ENCODE peak calls at places on chromosomes 6 and 20, in five cellular contexts. One of them, this sample, is unnamed.

GRCh38 chr6:169800116-169800667 is 48.8 kb downstream of the ERMARD start:
- DNase-seq in PC-3: no peak
- DNase-seq in AG04450: no peak
- DNase-seq in right cardiac atrium: no peak
- DNase-seq in right atrium auricular region: no peak
- DNase-seq in this sample: peak; percentile 68

GRCh38 chr20:34397096-34397495 is 34.0 kb downstream of the ITCH start:
- DNase-seq in PC-3: no peak
- DNase-seq in AG04450: no peak
- DNase-seq in right cardiac atrium: no peak
- DNase-seq in right atrium auricular region: no peak
- DNase-seq in this sample: no peak

GRCh38 chr6:148907573-148907972 is 160.7 kb downstream of the UST start:
- DNase-seq in AG04450: no peak
- DNase-seq in PC-3: no peak
- DNase-seq in right atrium auricular region: no peak
- DNase-seq in right cardiac atrium: no peak
- DNase-seq in this sample: no peak

GRCh38 chr20:37475258-37475657 is 45.8 kb upstream of the NNAT start:
- DNase-seq in right cardiac atrium: no peak
- DNase-seq in right atrium auricular region: no peak
- DNase-seq in AG04450: no peak
- DNase-seq in PC-3: no peak
- DNase-seq in this sample: no peak

GRCh38 chr6:17291778-17292177 is 10.6 kb downstream of the RBM24 start:
- DNase-seq in right cardiac atrium: no peak
- DNase-seq in PC-3: no peak
- DNase-seq in AG04450: no peak
- DNase-seq in right atrium auricular region: no peak
- DNase-seq in this sample: no peak

GRCh38 chr20:57772349-57772964 is 62.6 kb upstream of the PMEPA1 start:
- DNase-seq in PC-3: peak; percentile 99
- DNase-seq in right cardiac atrium: no peak
- DNase-seq in AG04450: peak; percentile 6
- DNase-seq in right atrium auricular region: no peak
- DNase-seq in this sample: peak; percentile 61

GRCh38 chr6:27873101-27874030 is 38.8 kb downstream of the OR2B2 start:
- DNase-seq in right cardiac atrium: peak; percentile 36
- DNase-seq in AG04450: no peak
- DNase-seq in right atrium auricular region: no peak
- DNase-seq in PC-3: no peak
- DNase-seq in this sample: no peak

GRCh38 chr6:32529697-32530429 is at the start of gene HLA-DRB5:
- DNase-seq in PC-3: no peak
- DNase-seq in right atrium auricular region: no peak
- DNase-seq in AG04450: no peak
- DNase-seq in right cardiac atrium: peak; percentile 19
- DNase-seq in this sample: no peak

GRCh38 chr20:19889011-19889953 is 127.9 kb upstream of the NAA20 start:
- DNase-seq in right atrium auricular region: peak; percentile 70
- DNase-seq in PC-3: peak; percentile 52
- DNase-seq in AG04450: peak; percentile 29
- DNase-seq in right cardiac atrium: peak; percentile 72
- DNase-seq in this sample: no peak

GRCh38 chr6:19757036-19757435 is 80.1 kb upstream of the ID4 start:
- DNase-seq in PC-3: peak; percentile 69
- DNase-seq in right atrium auricular region: no peak
- DNase-seq in AG04450: no peak
- DNase-seq in right cardiac atrium: no peak
- DNase-seq in this sample: no peak

GRCh38 chr6:44119704-44120262 is 7.5 kb downstream of the MRPL14 start:
- DNase-seq in AG04450: no peak
- DNase-seq in right atrium auricular region: no peak
- DNase-seq in right cardiac atrium: no peak
- DNase-seq in PC-3: peak; percentile 22
- DNase-seq in this sample: no peak

GRCh38 chr6:44113396-44113795 is 13.9 kb downstream of the MRPL14 start:
- DNase-seq in right cardiac atrium: no peak
- DNase-seq in AG04450: no peak
- DNase-seq in right atrium auricular region: no peak
- DNase-seq in PC-3: no peak
- DNase-seq in this sample: no peak

GRCh38 chr6:44117397-44118128 is 9.7 kb downstream of the MRPL14 start:
- DNase-seq in right cardiac atrium: no peak
- DNase-seq in PC-3: peak; percentile 82
- DNase-seq in AG04450: no peak
- DNase-seq in right atrium auricular region: no peak
- DNase-seq in this sample: no peak

GRCh38 chr6:44115866-44116265 is 11.4 kb downstream of the MRPL14 start:
- DNase-seq in PC-3: peak; percentile 89
- DNase-seq in AG04450: no peak
- DNase-seq in right atrium auricular region: no peak
- DNase-seq in right cardiac atrium: no peak
- DNase-seq in this sample: no peak

GRCh38 chr6:44116643-44117382 is 10.4 kb downstream of the MRPL14 start:
- DNase-seq in right cardiac atrium: no peak
- DNase-seq in AG04450: peak; percentile 62
- DNase-seq in right atrium auricular region: no peak
- DNase-seq in PC-3: peak; percentile 86
- DNase-seq in this sample: no peak
- H3K4me3 ChIP-seq in right cardiac atrium: no peak overlapping the region
- H3K4me3 ChIP-seq in AG04450: peak overlapping the region; percentile 14
- H3K4me3 ChIP-seq in right atrium auricular region: no peak overlapping the region
- H3K4me3 ChIP-seq in PC-3: peak overlapping the region; percentile 49
- H3K4me3 ChIP-seq in this sample: no peak overlapping the region

GRCh38 chr6:110139052-110139451 is 40.4 kb downstream of the WASF1 start:
- DNase-seq in right cardiac atrium: no peak
- DNase-seq in right atrium auricular region: no peak
- DNase-seq in PC-3: no peak
- DNase-seq in AG04450: no peak
- DNase-seq in this sample: no peak
- H3K4me3 ChIP-seq in right cardiac atrium: no peak overlapping the region
- H3K4me3 ChIP-seq in right atrium auricular region: no peak overlapping the region
- H3K4me3 ChIP-seq in PC-3: no peak overlapping the region
- H3K4me3 ChIP-seq in AG04450: no peak overlapping the region
- H3K4me3 ChIP-seq in this sample: no peak overlapping the region

GRCh38 chr20:58896820-58897219 is 44.3 kb downstream of the GNAS start:
- DNase-seq in PC-3: no peak
- DNase-seq in right cardiac atrium: no peak
- DNase-seq in AG04450: no peak
- DNase-seq in right atrium auricular region: no peak
- DNase-seq in this sample: no peak
- H3K4me3 ChIP-seq in PC-3: no peak overlapping the region
- H3K4me3 ChIP-seq in right cardiac atrium: no peak overlapping the region
- H3K4me3 ChIP-seq in AG04450: no peak overlapping the region
- H3K4me3 ChIP-seq in right atrium auricular region: no peak overlapping the region
- H3K4me3 ChIP-seq in this sample: no peak overlapping the region

GRCh38 chr6:28885149-28885738 is 38.5 kb downstream of the TRIM27 start:
- DNase-seq in AG04450: no peak
- DNase-seq in PC-3: no peak
- DNase-seq in right atrium auricular region: no peak
- DNase-seq in right cardiac atrium: no peak
- DNase-seq in this sample: no peak

GRCh38 chr6:28876702-28877101 is 47.1 kb downstream of the TRIM27 start:
- DNase-seq in right atrium auricular region: no peak
- DNase-seq in AG04450: no peak
- DNase-seq in PC-3: no peak
- DNase-seq in right cardiac atrium: no peak
- DNase-seq in this sample: no peak

GRCh38 chr6:28884423-28885148 is 39.2 kb downstream of the TRIM27 start:
- DNase-seq in right atrium auricular region: no peak
- DNase-seq in right cardiac atrium: no peak
- DNase-seq in PC-3: no peak
- DNase-seq in AG04450: no peak
- DNase-seq in this sample: no peak

GRCh38 chr6:28880894-28881780 is 42.6 kb downstream of the TRIM27 start:
- DNase-seq in PC-3: peak; percentile 88
- DNase-seq in right cardiac atrium: peak; percentile 71
- DNase-seq in AG04450: peak; percentile 54
- DNase-seq in right atrium auricular region: peak; percentile 87
- DNase-seq in this sample: no peak

GRCh38 chr6:28880519-28880893 is 43.3 kb downstream of the TRIM27 start:
- DNase-seq in AG04450: no peak
- DNase-seq in PC-3: no peak
- DNase-seq in right atrium auricular region: no peak
- DNase-seq in right cardiac atrium: no peak
- DNase-seq in this sample: no peak
- H3K4me3 ChIP-seq in AG04450: peak overlapping the region; percentile 77
- H3K4me3 ChIP-seq in PC-3: peak overlapping the region; percentile 81
- H3K4me3 ChIP-seq in right atrium auricular region: peak overlapping the region; percentile 61
- H3K4me3 ChIP-seq in right cardiac atrium: peak overlapping the region; percentile 98
- H3K4me3 ChIP-seq in this sample: peak overlapping the region; percentile 68

GRCh38 chr20:62553838-62554161 is 78.0 kb upstream of the GATA5 start:
- DNase-seq in right cardiac atrium: no peak
- DNase-seq in AG04450: no peak
- DNase-seq in PC-3: no peak
- DNase-seq in right atrium auricular region: no peak
- DNase-seq in this sample: no peak
- H3K4me3 ChIP-seq in right cardiac atrium: peak overlapping the region; percentile 64
- H3K4me3 ChIP-seq in AG04450: no peak overlapping the region
- H3K4me3 ChIP-seq in PC-3: no peak overlapping the region
- H3K4me3 ChIP-seq in right atrium auricular region: peak overlapping the region; percentile 63
- H3K4me3 ChIP-seq in this sample: no peak overlapping the region

DNA sequence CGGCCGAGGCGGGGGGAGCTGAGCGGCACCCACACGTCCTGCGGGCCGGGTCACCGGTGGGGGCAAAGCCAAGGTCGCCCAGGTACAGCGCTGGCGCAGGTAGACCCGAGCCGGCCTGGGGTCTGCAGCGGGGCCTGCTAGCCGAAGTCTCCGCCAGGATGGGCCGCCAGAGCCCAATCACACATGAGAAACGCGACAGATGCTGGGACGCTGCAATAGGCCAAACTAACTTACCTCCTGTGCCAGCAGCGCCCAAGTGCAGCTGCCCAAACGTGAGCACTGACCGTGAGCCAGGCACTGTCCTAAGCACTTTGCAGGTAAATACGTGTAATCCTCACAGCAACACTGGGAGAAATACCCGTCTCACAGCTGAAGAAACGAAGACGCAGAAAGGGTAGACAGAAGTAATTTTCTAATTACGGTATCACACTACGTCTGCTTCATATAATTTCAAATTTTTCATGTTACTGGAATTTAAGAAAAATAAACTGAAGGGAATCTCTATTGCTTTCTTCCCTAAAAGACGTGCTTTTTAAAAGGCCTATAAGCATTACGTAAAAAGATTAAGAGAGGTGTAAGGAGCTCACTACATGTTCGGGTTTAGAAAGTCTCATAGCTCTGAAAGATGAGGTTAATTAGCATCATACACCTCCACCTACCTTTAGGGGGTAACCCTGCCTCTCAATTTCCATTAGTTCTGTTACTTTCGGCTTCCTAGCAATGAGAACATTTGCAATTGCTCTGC is 614 bp upstream of the PLAGL1 start:
- DNase-seq in right cardiac atrium: peak; percentile 19
- DNase-seq in PC-3: peak; percentile 11
- DNase-seq in AG04450: no peak
- DNase-seq in right atrium auricular region: no peak
- DNase-seq in this sample: no peak
- H3K4me3 ChIP-seq in right cardiac atrium: peak overlapping the region; percentile 58
- H3K4me3 ChIP-seq in PC-3: peak overlapping the region; percentile 90
- H3K4me3 ChIP-seq in AG04450: peak overlapping the region; percentile 60
- H3K4me3 ChIP-seq in right atrium auricular region: peak overlapping the region; percentile 56
- H3K4me3 ChIP-seq in this sample: peak overlapping the region; percentile 76

GRCh38 chr6:151763938-151764680 is 43.4 kb upstream of the ESR1 start:
- DNase-seq in right atrium auricular region: peak; percentile 95
- DNase-seq in AG04450: peak; percentile 41
- DNase-seq in PC-3: peak; percentile 87
- DNase-seq in right cardiac atrium: peak; percentile 96
- DNase-seq in this sample: peak; percentile 92
- H3K4me3 ChIP-seq in right atrium auricular region: peak overlapping the region; percentile 28
- H3K4me3 ChIP-seq in AG04450: peak overlapping the region; percentile 27
- H3K4me3 ChIP-seq in PC-3: peak overlapping the region; percentile 66
- H3K4me3 ChIP-seq in right cardiac atrium: peak overlapping the region; percentile 38
- H3K4me3 ChIP-seq in this sample: peak overlapping the region; percentile 60

This sample was measured in coronary artery.